ENCODE peak calls at places on chromosomes 12 and 14, in ten cellular contexts. R, N, X, Z, Q, G, O, U, S and L are unnamed samples.

GRCh38 chr12:49279706-49280159 is 14.9 kb downstream of the TUBA1C start:
- DNase-seq in R (no peak), N (no peak), X (no peak), Z (no peak), Q (no peak), G (no peak), O (no peak), U (peak; percentile 68), S (no peak), L (no peak)

GRCh38 chr12:54033106-54033979 is 493 bp downstream of the HOXC5 start:
- DNase-seq in R (no peak), N (no peak), X (peak; percentile 68), Z (no peak), Q (no peak), G (peak; percentile 87), O (no peak), U (no peak), S (no peak), L (peak; percentile 60)

GRCh38 chr12:110370732-110371141 is 32.8 kb downstream of the ANAPC7 start:
- DNase-seq in R (no peak), N (no peak), X (no peak), Z (no peak), Q (no peak), G (no peak), O (no peak), U (no peak), S (no peak), L (no peak)

GRCh38 chr12:96510306-96510764 is 21.0 kb downstream of the CFAP54 start:
- DNase-seq in R (no peak), N (no peak), X (no peak), Z (no peak), Q (peak; percentile 52), G (peak; percentile 34), O (no peak), U (no peak), S (no peak), L (no peak)

GRCh38 chr12:39892146-39892545 is 213.7 kb downstream of the SLC2A13 start:
- DNase-seq in R (no peak), N (no peak), X (no peak), Z (no peak), Q (no peak), G (no peak), O (no peak), U (no peak), S (no peak), L (no peak)

GRCh38 chr12:55974308-55974724 is 438 bp downstream of the RAB5B start:
- DNase-seq in R (peak; percentile 74), N (peak; percentile 82), X (no peak), Z (no peak), Q (peak; percentile 75), G (peak; percentile 73), O (peak; percentile 48), U (peak; percentile 78), S (no peak), L (peak; percentile 84)

GRCh38 chr14:102071283-102071998 is 15.4 kb downstream of the HSP90AA1 start:
- DNase-seq in R (no peak), N (no peak), X (no peak), Z (peak; percentile 94), Q (no peak), G (peak; percentile 57), O (no peak), U (no peak), S (no peak), L (no peak)

GRCh38 chr12:57248934-57249742 is 1.8 kb downstream of the STAC3 start:
- DNase-seq in R (no peak), N (no peak), X (peak; percentile 55), Z (no peak), Q (no peak), G (no peak), O (no peak), U (no peak), S (no peak), L (no peak)

GRCh38 chr14:104688755-104689619 is at the start of gene INF2:
- DNase-seq in R (peak; percentile 82), N (no peak), X (peak; percentile 76), Z (no peak), Q (peak; percentile 75), G (peak; percentile 86), O (no peak), U (peak; percentile 75), S (no peak), L (peak; percentile 83)

GRCh38 chr12:41274643-41275042 is 86.5 kb downstream of the PDZRN4 start:
- DNase-seq in R (no peak), N (no peak), X (no peak), Z (no peak), Q (no peak), G (no peak), O (no peak), U (no peak), S (no peak), L (no peak)

GRCh38 chr14:103698380-103699260 is 16.6 kb downstream of the XRCC3 start:
- DNase-seq in R (peak; percentile 89), N (no peak), X (peak; percentile 51), Z (no peak), Q (peak; percentile 51), G (no peak), O (no peak), U (peak; percentile 64), S (no peak), L (peak; percentile 79)

GRCh38 chr12:48973992-48974673 is 2.6 kb upstream of the WNT10B start:
- DNase-seq in R (peak; percentile 49), N (peak; percentile 72), X (peak; percentile 85), Z (no peak), Q (peak; percentile 84), G (peak; percentile 68), O (no peak), U (peak; percentile 62), S (no peak), L (peak; percentile 76)

GRCh38 chr12:106289196-106289681 is 13.3 kb upstream of the TCP11L2 start:
- DNase-seq in R (no peak), N (no peak), X (no peak), Z (no peak), Q (no peak), G (peak; percentile 55), O (no peak), U (no peak), S (no peak), L (no peak)

GRCh38 chr12:123843912-123844748 is 82.0 kb downstream of the DNAH10 start:
- DNase-seq in R (no peak), N (no peak), X (no peak), Z (no peak), Q (no peak), G (no peak), O (no peak), U (no peak), S (no peak), L (no peak)

GRCh38 chr12:49094966-49095365 is 365 bp upstream of the DHH start:
- DNase-seq in R (no peak), N (no peak), X (no peak), Z (no peak), Q (no peak), G (no peak), O (no peak), U (no peak), S (no peak), L (no peak)

GRCh38 chr14:54291491-54292191 is 105.2 kb upstream of the CDKN3 start:
- DNase-seq in R (no peak), N (no peak), X (no peak), Z (no peak), Q (no peak), G (no peak), O (no peak), U (no peak), S (no peak), L (no peak)

GRCh38 chr14:61430066-61430757 is 108.8 kb downstream of the PRKCH start:
- DNase-seq in R (no peak), N (no peak), X (no peak), Z (no peak), Q (no peak), G (no peak), O (no peak), U (no peak), S (no peak), L (no peak)

GRCh38 chr12:111393700-111394275 is 11.9 kb upstream of the SH2B3 start:
- DNase-seq in R (no peak), N (peak; percentile 83), X (peak; percentile 64), Z (no peak), Q (peak; percentile 85), G (no peak), O (no peak), U (peak; percentile 89), S (no peak), L (peak; percentile 88)

GRCh38 chr12:111395557-111396187 is 10.1 kb upstream of the SH2B3 start:
- DNase-seq in R (no peak), N (no peak), X (no peak), Z (no peak), Q (no peak), G (no peak), O (no peak), U (no peak), S (no peak), L (no peak)

GRCh38 chr12:111398530-111398929 is 7.2 kb upstream of the SH2B3 start:
- DNase-seq in R (no peak), N (no peak), X (no peak), Z (no peak), Q (no peak), G (no peak), O (no peak), U (no peak), S (no peak), L (no peak)

GRCh38 chr12:111394480-111394879 is 11.2 kb upstream of the SH2B3 start:
- DNase-seq in R (no peak), N (no peak), X (no peak), Z (no peak), Q (no peak), G (no peak), O (no peak), U (no peak), S (no peak), L (no peak)

GRCh38 chr12:111396726-111397445 is 8.8 kb upstream of the SH2B3 start:
- DNase-seq in R (peak; percentile 92), N (peak; percentile 91), X (peak; percentile 94), Z (peak; percentile 65), Q (peak; percentile 93), G (peak; percentile 86), O (peak; percentile 52), U (peak; percentile 92), S (no peak), L (peak; percentile 94)
- H3K4me3 ChIP-seq in R (peak overlapping the region; percentile 18), N (peak overlapping the region; percentile 6), X (peak overlapping the region; percentile 58), Z (peak overlapping the region; percentile 33), Q (no peak overlapping the region), G (peak overlapping the region; percentile 61), O (no peak overlapping the region), U (peak overlapping the region; percentile 42), S (peak overlapping the region; percentile 7), L (peak overlapping the region; percentile 25)

GRCh38 chr12:71191509-71192196 is 33.9 kb upstream of the TSPAN8 start:
- DNase-seq in R (no peak), N (no peak), X (no peak), Z (no peak), Q (no peak), G (no peak), O (no peak), U (no peak), S (no peak), L (no peak)
- H3K4me1 ChIP-seq in R (peaks cover 18% of the 10 kb centered on the region), N (no peaks in the 10 kb centered on the region), X (no peaks in the 10 kb centered on the region), Z (no peaks in the 10 kb centered on the region), Q (no peaks in the 10 kb centered on the region), G (no peaks in the 10 kb centered on the region), O (no peaks in the 10 kb centered on the region), U (no peaks in the 10 kb centered on the region), S (no peaks in the 10 kb centered on the region), L (no peaks in the 10 kb centered on the region)

GRCh38 chr12:112878488-112878887 is 28.3 kb upstream of the OAS1 start:
- DNase-seq in R (no peak), N (no peak), X (no peak), Z (no peak), Q (no peak), G (no peak), O (no peak), U (no peak), S (no peak), L (no peak)
- H3K27me3 ChIP-seq in R (no peaks in the 10 kb centered on the region), N (peaks cover 47% of the 10 kb centered on the region), X (peaks cover 6% of the 10 kb centered on the region), Z (peaks cover 97% of the 10 kb centered on the region), Q (no peaks in the 10 kb centered on the region), G (peaks cover 10% of the 10 kb centered on the region), O (no peaks in the 10 kb centered on the region), U (peaks cover 46% of the 10 kb centered on the region), S (peaks cover 3% of the 10 kb centered on the region), L (peaks cover 29% of the 10 kb centered on the region)

GRCh38 chr12:93676408-93677194 is 574 bp upstream of the CRADD start:
- DNase-seq in R (no peak), N (no peak), X (no peak), Z (no peak), Q (no peak), G (peak; percentile 4), O (no peak), U (no peak), S (no peak), L (no peak)
- H3K4me3 ChIP-seq in R (peak overlapping the region; percentile 59), N (peak overlapping the region; percentile 66), X (peak overlapping the region; percentile 69), Z (peak overlapping the region; percentile 83), Q (peak overlapping the region; percentile 86), G (peak overlapping the region; percentile 86), O (peak overlapping the region; percentile 82), U (peak overlapping the region; percentile 76), S (peak overlapping the region; percentile 59), L (peak overlapping the region; percentile 71)